ENCODE peak calls at places on chromosomes 3 and 15, in ten cellular contexts. U is cardiac muscle cell; V is hepatocyte; T is tibial artery; R is kidney; I is GM23248; C is naive thymus-derived CD4-positive, alpha-beta T cell; Q is psoas muscle; Y is neuronal stem cell; L is IMR-90. W is an unnamed sample.
A peak's percentile ranks its signal among the peaks of the same experiment; 100 is the strongest.

GRCh38 chr3:128435561-128435960 is 31.1 kb downstream of the DNAJB8 start:
- DNase-seq in V (no peak), C (no peak), T (no peak), Y (no peak), R (no peak), I (no peak), Q (no peak), L (no peak), U (no peak), W (no peak)

GRCh38 chr3:148379763-148380162 is 317.9 kb upstream of the AGTR1 start:
- DNase-seq in C (no peak), R (no peak), V (peak; percentile 60), L (peak; percentile 69), U (peak; percentile 67), T (no peak), Y (peak; percentile 20), I (peak; percentile 80), Q (no peak), W (no peak)

GRCh38 chr15:68445351-68445750 is 13.4 kb upstream of the ITGA11 start:
- DNase-seq in R (no peak), T (no peak), C (no peak), Y (no peak), V (no peak), U (no peak), L (no peak), I (no peak), Q (no peak), W (no peak)

GRCh38 chr3:143168518-143169192 is 49.1 kb downstream of the CHST2 start:
- DNase-seq in L (peak; percentile 44), C (no peak), T (no peak), I (no peak), Q (no peak), U (no peak), Y (no peak), R (no peak), V (no peak), W (no peak)

GRCh38 chr3:29335921-29336320 is 55.0 kb downstream of the RBMS3 start:
- DNase-seq in C (no peak), U (no peak), L (no peak), T (no peak), R (no peak), V (no peak), Q (no peak), I (peak; percentile 55), Y (no peak), W (no peak)

GRCh38 chr3:158106773-158107461 is 697 bp upstream of the SHOX2 start:
- DNase-seq in T (peak; percentile 35), V (peak; percentile 22), I (peak; percentile 52), Q (no peak), C (no peak), U (no peak), R (no peak), L (no peak), Y (no peak), W (no peak)

GRCh38 chr3:46091971-46092703 is 64.9 kb upstream of the XCR1 start:
- DNase-seq in Y (no peak), I (no peak), V (no peak), R (no peak), U (no peak), C (no peak), Q (no peak), L (no peak), T (no peak), W (no peak)

GRCh38 chr3:14792691-14793121 is 26.1 kb upstream of the FGD5 start:
- DNase-seq in Y (no peak), U (no peak), V (no peak), T (no peak), C (no peak), L (no peak), R (no peak), Q (no peak), I (no peak), W (no peak)

GRCh38 chr3:63900459-63900858 is 11.7 kb downstream of the SCAANT1 start:
- DNase-seq in U (peak; percentile 65), C (no peak), Y (no peak), V (peak; percentile 20), Q (no peak), T (no peak), R (no peak), L (no peak), I (no peak), W (no peak)

GRCh38 chr15:88814393-88814792 is 11.2 kb downstream of the ACAN start:
- DNase-seq in I (no peak), T (no peak), V (no peak), R (no peak), L (no peak), Y (no peak), U (peak; percentile 29), Q (no peak), C (no peak), W (no peak)

GRCh38 chr3:186151077-186151971 is 42.4 kb upstream of the ETV5 start:
- DNase-seq in C (no peak), T (no peak), U (no peak), V (no peak), Y (no peak), I (no peak), L (no peak), R (no peak), Q (no peak), W (no peak)

GRCh38 chr3:146491303-146491702 is 21.9 kb upstream of the PLSCR2 start:
- DNase-seq in C (no peak), U (no peak), R (no peak), L (peak; percentile 71), V (no peak), I (peak; percentile 59), Q (no peak), T (no peak), Y (no peak), W (no peak)

GRCh38 chr3:182829761-182830405 is 36.6 kb downstream of the ATP11B start:
- DNase-seq in L (no peak), T (no peak), R (no peak), V (no peak), U (no peak), Y (no peak), C (no peak), Q (no peak), I (no peak), W (no peak)

DNA sequence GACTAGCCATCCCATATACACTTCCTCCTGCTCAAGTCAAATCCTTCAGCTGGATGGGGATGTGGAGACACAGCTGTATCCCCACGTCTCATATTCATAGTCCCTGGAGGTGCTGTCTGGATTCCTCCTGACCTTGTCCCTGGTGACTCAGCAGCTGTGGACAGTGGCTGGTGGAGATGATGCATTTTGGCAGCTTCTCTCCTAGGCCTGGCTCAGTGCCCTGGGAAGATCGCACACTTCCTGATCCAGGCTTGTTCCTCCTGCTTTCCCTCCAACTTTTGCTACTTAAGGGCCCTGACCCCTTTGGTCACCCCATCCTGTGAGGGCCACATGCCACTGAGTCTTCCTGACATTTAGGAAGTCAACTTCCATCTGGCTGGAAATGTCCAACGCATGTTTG is 44.4 kb downstream of the ADAMTSL3 start:
- DNase-seq in V (peak; percentile 7), Y (no peak), T (peak; percentile 47), U (no peak), I (peak; percentile 55), C (no peak), Q (peak; percentile 73), R (peak; percentile 78), L (peak; percentile 42), W (peak; percentile 57)
- H3K4me1 ChIP-seq in V (peaks cover 16% of the 10 kb centered on the region), Y (no peaks in the 10 kb centered on the region), T (peaks cover 23% of the 10 kb centered on the region), U (peaks cover 16% of the 10 kb centered on the region), I (no peaks in the 10 kb centered on the region), C (no peaks in the 10 kb centered on the region), Q (no peaks in the 10 kb centered on the region), R (no peaks in the 10 kb centered on the region), L (peaks cover 3% of the 10 kb centered on the region), W (peaks cover 3% of the 10 kb centered on the region)

GRCh38 chr3:167568634-167569033 is 85.1 kb downstream of the WDR49 start:
- DNase-seq in L (no peak), Y (no peak), T (no peak), V (no peak), U (no peak), C (no peak), Q (no peak), I (no peak), R (no peak), W (no peak)
- H3K4me1 ChIP-seq in L (no peaks in the 10 kb centered on the region), Y (no peaks in the 10 kb centered on the region), T (no peaks in the 10 kb centered on the region), V (no peaks in the 10 kb centered on the region), U (peaks cover 8% of the 10 kb centered on the region), C (no peaks in the 10 kb centered on the region), Q (no peaks in the 10 kb centered on the region), I (no peaks in the 10 kb centered on the region), R (no peaks in the 10 kb centered on the region), W (no peaks in the 10 kb centered on the region)

GRCh38 chr3:99950921-99951320 is 133.3 kb downstream of the CMSS1 start:
- DNase-seq in L (no peak), T (no peak), Y (no peak), U (no peak), C (no peak), V (no peak), I (no peak), Q (no peak), R (no peak), W (no peak)

GRCh38 chr3:99948467-99949089 is 130.9 kb downstream of the CMSS1 start:
- DNase-seq in Y (no peak), L (no peak), V (no peak), C (no peak), I (no peak), T (no peak), R (no peak), Q (no peak), U (no peak), W (no peak)

GRCh38 chr3:99951701-99952100 is 134.0 kb downstream of the CMSS1 start:
- DNase-seq in C (no peak), Y (no peak), V (no peak), Q (no peak), R (no peak), L (peak; percentile 39), I (no peak), T (no peak), U (no peak), W (no peak)

GRCh38 chr3:99952306-99952705 is 134.6 kb downstream of the CMSS1 start:
- DNase-seq in T (no peak), C (no peak), L (peak; percentile 86), V (no peak), Q (no peak), Y (no peak), R (no peak), I (peak; percentile 69), U (no peak), W (no peak)

DNA sequence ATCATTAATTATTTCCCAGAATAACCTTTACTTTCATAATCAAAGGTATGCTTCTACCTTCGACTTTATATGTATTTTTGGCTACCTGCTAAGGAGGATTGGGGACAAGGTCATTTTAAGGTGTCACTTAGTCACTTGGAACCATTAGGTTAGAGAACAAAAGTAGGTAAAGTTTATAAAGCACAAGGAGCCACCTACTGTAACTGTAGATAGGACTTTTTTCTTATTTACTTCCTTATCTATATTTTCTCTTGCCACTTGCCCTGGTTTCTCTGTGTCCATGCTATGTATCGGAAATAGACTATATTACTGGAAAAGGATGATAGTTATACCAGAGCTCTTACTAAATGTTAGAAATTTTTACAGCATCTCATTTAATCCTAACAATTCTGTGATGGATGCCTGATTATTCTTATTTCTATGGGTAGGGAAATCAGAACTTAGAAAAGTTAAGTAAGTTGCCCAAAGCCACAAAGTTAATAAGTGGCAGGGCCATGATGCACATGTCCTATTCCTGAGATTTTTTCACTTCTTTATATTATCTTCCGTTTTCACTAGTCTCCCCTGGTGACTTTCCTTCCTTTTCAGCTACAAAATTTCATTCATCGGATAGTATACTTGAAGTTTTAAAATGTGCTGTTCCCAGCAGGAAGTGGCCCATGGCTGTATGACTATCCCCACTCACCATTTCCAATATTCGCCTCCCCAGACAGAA is 132.5 kb downstream of the CMSS1 start:
- DNase-seq in C (no peak), Q (no peak), I (no peak), U (no peak), Y (no peak), L (no peak), T (no peak), R (no peak), V (no peak), W (no peak)
- H3K4me1 ChIP-seq in C (no peaks in the 10 kb centered on the region), Q (peaks cover 73% of the 10 kb centered on the region), I (peaks cover 40% of the 10 kb centered on the region), U (no peaks in the 10 kb centered on the region), Y (peaks cover 17% of the 10 kb centered on the region), L (peaks cover 18% of the 10 kb centered on the region), T (peaks cover 13% of the 10 kb centered on the region), R (peaks cover 3% of the 10 kb centered on the region), V (peaks cover 35% of the 10 kb centered on the region), W (peaks cover 67% of the 10 kb centered on the region)

GRCh38 chr15:77386626-77387025 is 33.3 kb downstream of the PEAK1 start:
- DNase-seq in Y (no peak), V (no peak), C (no peak), I (peak; percentile 11), L (no peak), R (no peak), T (no peak), Q (no peak), U (no peak), W (no peak)
- H3K4me1 ChIP-seq in Y (no peaks in the 10 kb centered on the region), V (no peaks in the 10 kb centered on the region), C (no peaks in the 10 kb centered on the region), I (peaks cover 32% of the 10 kb centered on the region), L (peaks cover 12% of the 10 kb centered on the region), R (no peaks in the 10 kb centered on the region), T (no peaks in the 10 kb centered on the region), Q (peaks cover 49% of the 10 kb centered on the region), U (peaks cover 3% of the 10 kb centered on the region), W (peaks cover 77% of the 10 kb centered on the region)